ENCODE peak calls at places on chromosomes 12 and 14, in four cellular contexts. Y is kidney epithelial cell, L is IMR-90, B is foreskin fibroblast. M is an unnamed sample.
A peak's percentile ranks its signal among the peaks of the same experiment; 100 is the strongest.

GRCh38 chr14:80956922-80957321 is 1.5 kb downstream of the TSHR start:
- DNase-seq in B (no peak), L (no peak), Y (no peak), M (no peak)

GRCh38 chr12:34398706-34399630 is 376.7 kb downstream of the ALG10 start:
- DNase-seq in Y (no peak), L (no peak), B (no peak), M (no peak)

GRCh38 chr12:9648701-9649531 is 20.6 kb upstream of the CLEC2D start:
- DNase-seq in B (no peak), L (peak; percentile 13), Y (no peak), M (no peak)

GRCh38 chr12:58906917-58907316 is 13.4 kb downstream of the LRIG3 start:
- DNase-seq in L (no peak), Y (no peak), B (no peak), M (no peak)

GRCh38 chr12:115375188-115375991 is 691.4 kb upstream of the TBX3 start:
- DNase-seq in Y (peak; percentile 50), L (peak; percentile 81), B (peak; percentile 54), M (peak; percentile 33)

GRCh38 chr12:116455540-116456306 is 103.5 kb upstream of the MAP1LC3B2 start:
- DNase-seq in Y (peak; percentile 82), L (peak; percentile 96), B (peak; percentile 86), M (peak; percentile 97)

GRCh38 chr12:102954143-102954542 is 3.3 kb upstream of the ASCL1 start:
- DNase-seq in L (no peak), Y (no peak), B (no peak), M (no peak)

GRCh38 chr14:48726080-48726642 is 860.0 kb downstream of the RPS29 start:
- DNase-seq in L (peak; percentile 27), Y (no peak), B (no peak), M (no peak)

GRCh38 chr12:93081810-93082165 is 152.7 kb upstream of the EEA1 start:
- DNase-seq in L (no peak), B (no peak), Y (no peak), M (no peak)

GRCh38 chr14:66920196-66920595 is 269.0 kb upstream of the GARIN2 start:
- DNase-seq in Y (no peak), B (peak; percentile 15), L (peak; percentile 17), M (peak; percentile 10)

GRCh38 chr14:68285421-68286179 is 466.0 kb downstream of the RAD51B start:
- DNase-seq in L (no peak), Y (no peak), B (no peak), M (no peak)

GRCh38 chr12:117342682-117343081 is 18.7 kb downstream of the NOS1 start:
- DNase-seq in L (no peak), B (no peak), Y (no peak), M (no peak)

GRCh38 chr14:95519699-95520098 is 3.2 kb upstream of the SYNE3 start:
- DNase-seq in B (peak; percentile 87), L (peak; percentile 77), Y (no peak), M (peak; percentile 95)

GRCh38 chr12:49367381-49368239 is at the start of gene SPATS2:
- DNase-seq in Y (no peak), B (no peak), L (no peak), M (no peak)

GRCh38 chr12:116044181-116044580 is 233.3 kb downstream of the MED13L start:
- DNase-seq in L (no peak), B (no peak), Y (no peak), M (peak; percentile 10)

GRCh38 chr12:4977104-4977503 is 66.6 kb upstream of the KCNA5 start:
- DNase-seq in L (no peak), B (no peak), Y (no peak), M (no peak)

GRCh38 chr14:60777856-60778578 is 43.5 kb downstream of the MNAT1 start:
- DNase-seq in B (peak; percentile 89), Y (peak; percentile 49), L (peak; percentile 94), M (peak; percentile 83)

GRCh38 chr12:109125791-109126190 is 9.4 kb downstream of the ACACB start:
- DNase-seq in B (no peak), Y (no peak), L (no peak), M (no peak)

GRCh38 chr14:20866963-20867362 is 24.2 kb upstream of the RNASE3 start:
- DNase-seq in B (no peak), L (no peak), Y (no peak), M (no peak)

GRCh38 chr14:67820428-67820881 is 876 bp downstream of the RAD51B start:
- DNase-seq in B (peak; percentile 46), L (peak; percentile 31), Y (no peak), M (peak; percentile 33)